ENCODE peak calls at places on chromosomes 11 and 22, in five cellular contexts. J is GM06990, Y is GM23338, O is BE2C, W is cardiac muscle cell. U is an unnamed sample.

GRCh38 chr11:47186937-47187681 is 875 bp upstream of the PACSIN3 start:
- DNase-seq in Y (peak), O (peak), W (peak), J (no peak), U (no peak)

GRCh38 chr11:80815752-80816453 is 1375.1 kb upstream of the TENM4 start:
- DNase-seq in O (no peak), Y (no peak), W (no peak), J (peak), U (peak)

GRCh38 chr22:23058481-23059336 is 11.6 kb upstream of the GNAZ start:
- DNase-seq in W (no peak), Y (no peak), J (no peak), O (no peak), U (no peak)

GRCh38 chr11:118938491-118939411 is 13.0 kb upstream of the BCL9L start:
- DNase-seq in W (no peak), J (no peak), O (no peak), Y (no peak), U (no peak)

GRCh38 chr11:93444671-93445073 is 98.5 kb downstream of the SMCO4 start:
- DNase-seq in O (no peak), Y (peak), W (peak), J (no peak), U (no peak)

GRCh38 chr11:34335801-34336200 is 22.0 kb downstream of the ABTB2 start:
- DNase-seq in W (no peak), J (no peak), Y (no peak), O (no peak), U (no peak)

GRCh38 chr11:126415128-126415527 is 59.6 kb downstream of the ST3GAL4 start:
- DNase-seq in J (no peak), O (no peak), Y (no peak), W (no peak), U (no peak)

GRCh38 chr11:75315439-75315805 is 36.0 kb downstream of the ARRB1 start:
- DNase-seq in Y (no peak), J (no peak), O (no peak), W (no peak), U (no peak)

GRCh38 chr22:41681616-41682015 is 7.1 kb downstream of the SNU13 start:
- DNase-seq in J (no peak), O (no peak), W (no peak), Y (no peak), U (no peak)

GRCh38 chr11:2777396-2777795 is 77.6 kb upstream of the KCNQ1OT1 start:
- DNase-seq in Y (no peak), W (no peak), J (no peak), O (no peak), U (no peak)

GRCh38 chr22:22397875-22398524 is 110.5 kb downstream of the ZNF280B start:
- DNase-seq in J (no peak), Y (no peak), O (no peak), W (no peak), U (no peak)

GRCh38 chr22:30832407-30832987 is 136.1 kb downstream of the MORC2 start:
- DNase-seq in J (no peak), Y (no peak), W (no peak), O (no peak), U (no peak)

GRCh38 chr11:130327716-130328115 is 13.0 kb upstream of the ZBTB44 start:
- DNase-seq in Y (no peak), O (no peak), J (no peak), W (no peak), U (no peak)

GRCh38 chr11:121478226-121478894 is 25.6 kb upstream of the SORL1-AS1 start:
- DNase-seq in J (no peak), Y (no peak), W (no peak), O (no peak), U (no peak)
- H3K4me3 ChIP-seq in J (no peak), Y (peak), W (no peak), O (no peak), U (no peak)

GRCh38 chr22:19800761-19801244 is 40.2 kb downstream of the TBX1 start:
- DNase-seq in O (peak), W (peak), J (no peak), Y (peak), U (no peak)
- TF ChIP-seq CTCF in O (peak), W (peak), J (peak), Y (peak), U (no peak)

DNA sequence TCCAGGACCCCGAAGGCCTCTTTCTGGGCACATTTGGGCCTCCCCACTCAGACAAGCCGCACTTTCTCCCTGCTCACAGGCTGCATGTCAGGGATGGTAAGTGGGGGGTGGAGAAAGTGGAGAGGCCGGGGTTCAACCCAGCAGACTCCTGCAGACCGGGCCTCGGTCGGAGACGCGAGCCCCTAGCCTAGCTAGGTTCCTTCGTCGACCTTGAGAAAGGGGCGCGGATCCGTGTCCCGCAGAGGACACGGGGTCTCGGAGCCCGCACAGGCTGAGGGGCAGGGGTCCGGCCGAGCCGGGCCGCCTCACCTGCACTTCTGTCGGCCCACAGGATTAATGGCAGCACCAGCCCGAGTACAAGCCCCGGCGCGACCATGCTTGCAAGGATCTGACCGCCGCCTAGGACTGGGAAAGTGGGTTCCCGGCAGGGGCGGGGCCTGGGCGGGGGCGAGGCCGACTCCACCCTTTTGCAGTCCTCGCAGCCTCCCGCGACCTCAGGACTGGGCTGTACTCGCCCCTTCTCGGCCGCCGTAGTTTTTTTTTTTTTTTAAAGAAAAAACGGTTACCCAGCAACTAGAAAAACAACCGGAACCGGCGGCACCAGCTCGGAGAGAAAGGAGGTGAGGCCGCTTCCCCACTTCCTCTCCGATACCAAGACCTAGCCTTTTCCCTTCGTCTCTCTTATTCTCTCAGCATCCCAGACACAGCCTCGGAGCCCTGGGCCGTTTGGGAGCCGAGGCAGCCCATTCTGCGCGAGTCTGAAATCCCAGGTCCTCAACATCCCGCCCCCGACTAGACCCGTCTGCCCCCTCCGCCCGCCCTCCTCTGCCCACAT is at the start of the genes SIAE and SPA17:
- DNase-seq in W (peak), O (peak), J (peak), Y (peak), U (peak)
- H3K4me3 ChIP-seq in W (peak), O (peak), J (peak), Y (peak), U (peak)

GRCh38 chr11:77529685-77530084 is 55.8 kb upstream of the PAK1 start:
- DNase-seq in W (no peak), Y (no peak), O (no peak), J (no peak), U (no peak)

GRCh38 chr11:77525455-77526091 is 51.7 kb upstream of the PAK1 start:
- DNase-seq in O (no peak), Y (no peak), W (no peak), J (no peak), U (no peak)

GRCh38 chr11:77530879-77531278 is 57.0 kb upstream of the PAK1 start:
- DNase-seq in J (no peak), W (no peak), O (no peak), Y (peak), U (no peak)
- TF ChIP-seq CTCF in J (no peak), W (no peak), O (peak), Y (peak), U (no peak)